ENCODE peak calls at places on chromosomes 6 and 20, in seven cellular contexts. One of them, this sample, is unnamed.

GRCh38 chr20:48463916-48464315 is 363.9 kb downstream of the PREX1 start:
- DNase-seq in CD4-positive, CD25-positive, alpha-beta regulatory T cell: no peak
- DNase-seq in OCI-LY7: no peak
- DNase-seq in PC-3: peak
- DNase-seq in Peyer's patch: no peak
- DNase-seq in mesenchymal stem cell: peak
- DNase-seq in tibial nerve: no peak
- DNase-seq in this sample: no peak

GRCh38 chr6:19921821-19922220 is 84.7 kb downstream of the ID4 start:
- DNase-seq in CD4-positive, CD25-positive, alpha-beta regulatory T cell: no peak
- DNase-seq in OCI-LY7: no peak
- DNase-seq in PC-3: no peak
- DNase-seq in Peyer's patch: no peak
- DNase-seq in mesenchymal stem cell: no peak
- DNase-seq in tibial nerve: no peak
- DNase-seq in this sample: no peak

GRCh38 chr20:56817780-56818675 is 188.9 kb downstream of the TFAP2C start:
- DNase-seq in CD4-positive, CD25-positive, alpha-beta regulatory T cell: no peak
- DNase-seq in OCI-LY7: no peak
- DNase-seq in PC-3: no peak
- DNase-seq in Peyer's patch: no peak
- DNase-seq in mesenchymal stem cell: no peak
- DNase-seq in tibial nerve: no peak
- DNase-seq in this sample: no peak

GRCh38 chr6:7594579-7595125 is 4.7 kb downstream of the SNRNP48 start:
- DNase-seq in CD4-positive, CD25-positive, alpha-beta regulatory T cell: no peak
- DNase-seq in OCI-LY7: no peak
- DNase-seq in PC-3: no peak
- DNase-seq in Peyer's patch: no peak
- DNase-seq in mesenchymal stem cell: no peak
- DNase-seq in tibial nerve: no peak
- DNase-seq in this sample: no peak

GRCh38 chr20:2799688-2800589 is 488 bp downstream of the CPXM1 start:
- DNase-seq in CD4-positive, CD25-positive, alpha-beta regulatory T cell: no peak
- DNase-seq in OCI-LY7: no peak
- DNase-seq in PC-3: no peak
- DNase-seq in Peyer's patch: no peak
- DNase-seq in mesenchymal stem cell: peak
- DNase-seq in tibial nerve: no peak
- DNase-seq in this sample: no peak

GRCh38 chr20:57716202-57716601 is 6.4 kb upstream of the PMEPA1 start:
- DNase-seq in CD4-positive, CD25-positive, alpha-beta regulatory T cell: no peak
- DNase-seq in OCI-LY7: no peak
- DNase-seq in PC-3: peak
- DNase-seq in Peyer's patch: no peak
- DNase-seq in mesenchymal stem cell: peak
- DNase-seq in tibial nerve: no peak
- DNase-seq in this sample: no peak

GRCh38 chr6:142357879-142358278 is 56.1 kb downstream of the ADGRG6 start:
- DNase-seq in CD4-positive, CD25-positive, alpha-beta regulatory T cell: no peak
- DNase-seq in OCI-LY7: no peak
- DNase-seq in PC-3: no peak
- DNase-seq in Peyer's patch: no peak
- DNase-seq in mesenchymal stem cell: peak
- DNase-seq in tibial nerve: no peak
- DNase-seq in this sample: no peak

GRCh38 chr20:41245086-41245707 is 72.3 kb downstream of the ZHX3 start:
- DNase-seq in CD4-positive, CD25-positive, alpha-beta regulatory T cell: no peak
- DNase-seq in OCI-LY7: no peak
- DNase-seq in PC-3: no peak
- DNase-seq in Peyer's patch: no peak
- DNase-seq in mesenchymal stem cell: peak
- DNase-seq in tibial nerve: no peak
- DNase-seq in this sample: no peak

GRCh38 chr6:95572098-95572497 is 5.2 kb upstream of the MANEA start:
- DNase-seq in CD4-positive, CD25-positive, alpha-beta regulatory T cell: no peak
- DNase-seq in OCI-LY7: no peak
- DNase-seq in PC-3: peak
- DNase-seq in Peyer's patch: no peak
- DNase-seq in mesenchymal stem cell: no peak
- DNase-seq in tibial nerve: no peak
- DNase-seq in this sample: no peak

GRCh38 chr6:114121913-114122662 is 151.1 kb upstream of the HDAC2 start:
- DNase-seq in CD4-positive, CD25-positive, alpha-beta regulatory T cell: no peak
- DNase-seq in OCI-LY7: no peak
- DNase-seq in PC-3: no peak
- DNase-seq in Peyer's patch: no peak
- DNase-seq in mesenchymal stem cell: no peak
- DNase-seq in tibial nerve: no peak
- DNase-seq in this sample: no peak

GRCh38 chr6:144216668-144217218 is 66.4 kb downstream of the STX11 start:
- DNase-seq in CD4-positive, CD25-positive, alpha-beta regulatory T cell: no peak
- DNase-seq in OCI-LY7: peak
- DNase-seq in PC-3: no peak
- DNase-seq in Peyer's patch: no peak
- DNase-seq in mesenchymal stem cell: no peak
- DNase-seq in tibial nerve: no peak
- DNase-seq in this sample: no peak

GRCh38 chr6:34600101-34600500 is 44.0 kb upstream of the SPDEF start:
- DNase-seq in CD4-positive, CD25-positive, alpha-beta regulatory T cell: no peak
- DNase-seq in OCI-LY7: no peak
- DNase-seq in PC-3: no peak
- DNase-seq in Peyer's patch: no peak
- DNase-seq in mesenchymal stem cell: no peak
- DNase-seq in tibial nerve: no peak
- DNase-seq in this sample: no peak

GRCh38 chr20:14612389-14612788 is 275.0 kb upstream of the FLRT3 start:
- DNase-seq in CD4-positive, CD25-positive, alpha-beta regulatory T cell: no peak
- DNase-seq in OCI-LY7: no peak
- DNase-seq in PC-3: no peak
- DNase-seq in Peyer's patch: no peak
- DNase-seq in mesenchymal stem cell: peak
- DNase-seq in tibial nerve: no peak
- DNase-seq in this sample: no peak

GRCh38 chr20:62689861-62690644 is 18.6 kb upstream of the NTSR1 start:
- DNase-seq in CD4-positive, CD25-positive, alpha-beta regulatory T cell: no peak
- DNase-seq in OCI-LY7: no peak
- DNase-seq in PC-3: no peak
- DNase-seq in Peyer's patch: no peak
- DNase-seq in mesenchymal stem cell: no peak
- DNase-seq in tibial nerve: no peak
- DNase-seq in this sample: no peak

GRCh38 chr6:85675030-85675819 is 32.5 kb upstream of the SYNCRIP start:
- DNase-seq in CD4-positive, CD25-positive, alpha-beta regulatory T cell: no peak
- DNase-seq in OCI-LY7: peak
- DNase-seq in PC-3: peak
- DNase-seq in Peyer's patch: peak
- DNase-seq in mesenchymal stem cell: peak
- DNase-seq in tibial nerve: no peak
- DNase-seq in this sample: no peak

GRCh38 chr20:21125849-21126840 is at the start of gene KIZ:
- DNase-seq in CD4-positive, CD25-positive, alpha-beta regulatory T cell: peak
- DNase-seq in OCI-LY7: peak
- DNase-seq in PC-3: peak
- DNase-seq in Peyer's patch: peak
- DNase-seq in mesenchymal stem cell: peak
- DNase-seq in tibial nerve: peak
- DNase-seq in this sample: peak

GRCh38 chr20:15708984-15709598 is 864.2 kb downstream of the KIF16B start:
- DNase-seq in CD4-positive, CD25-positive, alpha-beta regulatory T cell: no peak
- DNase-seq in OCI-LY7: peak
- DNase-seq in PC-3: peak
- DNase-seq in Peyer's patch: peak
- DNase-seq in mesenchymal stem cell: peak
- DNase-seq in tibial nerve: no peak
- DNase-seq in this sample: no peak

GRCh38 chr6:112770341-112770740 is 423.2 kb downstream of the RFPL4B start:
- DNase-seq in CD4-positive, CD25-positive, alpha-beta regulatory T cell: no peak
- DNase-seq in OCI-LY7: no peak
- DNase-seq in PC-3: no peak
- DNase-seq in Peyer's patch: no peak
- DNase-seq in mesenchymal stem cell: no peak
- DNase-seq in tibial nerve: no peak
- DNase-seq in this sample: no peak

GRCh38 chr6:7242835-7243187 is 70.2 kb downstream of the SSR1 start:
- DNase-seq in CD4-positive, CD25-positive, alpha-beta regulatory T cell: no peak
- DNase-seq in OCI-LY7: no peak
- DNase-seq in PC-3: no peak
- DNase-seq in Peyer's patch: no peak
- DNase-seq in mesenchymal stem cell: no peak
- DNase-seq in tibial nerve: no peak
- DNase-seq in this sample: no peak

GRCh38 chr20:50561379-50562078 is 51.3 kb downstream of the PTPN1 start:
- DNase-seq in CD4-positive, CD25-positive, alpha-beta regulatory T cell: no peak
- DNase-seq in OCI-LY7: no peak
- DNase-seq in PC-3: peak
- DNase-seq in Peyer's patch: no peak
- DNase-seq in mesenchymal stem cell: peak
- DNase-seq in tibial nerve: no peak
- DNase-seq in this sample: no peak

GRCh38 chr20:50559856-50560623 is 49.9 kb downstream of the PTPN1 start:
- DNase-seq in CD4-positive, CD25-positive, alpha-beta regulatory T cell: no peak
- DNase-seq in OCI-LY7: no peak
- DNase-seq in PC-3: no peak
- DNase-seq in Peyer's patch: no peak
- DNase-seq in mesenchymal stem cell: no peak
- DNase-seq in tibial nerve: no peak
- DNase-seq in this sample: no peak

GRCh38 chr20:50562262-50562701 is 52.1 kb downstream of the PTPN1 start:
- DNase-seq in CD4-positive, CD25-positive, alpha-beta regulatory T cell: no peak
- DNase-seq in OCI-LY7: no peak
- DNase-seq in PC-3: no peak
- DNase-seq in Peyer's patch: no peak
- DNase-seq in mesenchymal stem cell: no peak
- DNase-seq in tibial nerve: no peak
- DNase-seq in this sample: peak

GRCh38 chr20:50559149-50559548 is 49.0 kb downstream of the PTPN1 start:
- DNase-seq in CD4-positive, CD25-positive, alpha-beta regulatory T cell: no peak
- DNase-seq in OCI-LY7: no peak
- DNase-seq in PC-3: no peak
- DNase-seq in Peyer's patch: no peak
- DNase-seq in mesenchymal stem cell: no peak
- DNase-seq in tibial nerve: no peak
- DNase-seq in this sample: no peak

DNA sequence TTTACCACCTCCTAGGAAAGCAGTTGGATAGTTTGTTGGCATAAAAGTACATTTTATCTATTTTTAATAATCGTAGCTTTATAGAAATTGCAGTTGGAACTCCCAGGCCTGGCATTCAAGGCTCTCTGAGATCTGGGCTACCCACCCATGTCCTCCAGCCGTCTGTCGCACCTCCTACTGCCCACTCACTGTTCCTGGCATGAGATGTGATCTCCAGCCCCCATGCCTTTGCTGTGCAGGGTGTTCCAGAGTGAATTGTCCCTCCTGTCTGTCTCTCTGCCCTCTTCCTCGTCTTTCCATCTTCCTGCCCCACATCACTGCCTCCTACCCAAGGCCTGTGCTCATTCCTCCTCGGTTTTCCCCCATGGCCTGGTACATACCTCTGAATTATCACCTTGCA is 50.7 kb downstream of the PTPN1 start:
- DNase-seq in CD4-positive, CD25-positive, alpha-beta regulatory T cell: no peak
- DNase-seq in OCI-LY7: no peak
- DNase-seq in PC-3: no peak
- DNase-seq in Peyer's patch: no peak
- DNase-seq in mesenchymal stem cell: no peak
- DNase-seq in tibial nerve: no peak
- DNase-seq in this sample: no peak
- H3K4me3 ChIP-seq in CD4-positive, CD25-positive, alpha-beta regulatory T cell: peak
- H3K4me3 ChIP-seq in OCI-LY7: no peak
- H3K4me3 ChIP-seq in PC-3: peak
- H3K4me3 ChIP-seq in Peyer's patch: no peak
- H3K4me3 ChIP-seq in mesenchymal stem cell: no peak
- H3K4me3 ChIP-seq in tibial nerve: no peak
- H3K4me3 ChIP-seq in this sample: no peak

DNA sequence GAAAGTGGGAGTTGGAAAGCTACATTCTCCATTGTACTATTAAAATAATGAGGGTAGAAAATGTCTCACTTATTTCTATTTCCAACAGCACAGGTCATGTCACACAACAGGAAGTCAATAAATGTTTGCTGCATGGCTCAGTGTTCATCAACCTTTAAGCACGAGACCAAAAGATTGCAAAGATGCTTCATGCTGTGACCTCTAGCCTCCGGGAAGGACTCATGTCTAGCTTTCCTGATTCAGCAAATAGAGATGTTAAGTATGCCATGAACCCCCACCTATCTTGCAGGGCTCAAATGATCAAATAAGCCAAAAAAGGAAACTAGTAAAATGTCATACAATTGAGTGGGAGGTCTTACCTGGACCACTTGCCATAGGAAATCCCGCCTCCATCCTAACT is 57.3 kb downstream of the NCOA6 start:
- DNase-seq in CD4-positive, CD25-positive, alpha-beta regulatory T cell: no peak
- DNase-seq in OCI-LY7: no peak
- DNase-seq in PC-3: peak
- DNase-seq in Peyer's patch: no peak
- DNase-seq in mesenchymal stem cell: peak
- DNase-seq in tibial nerve: no peak
- DNase-seq in this sample: no peak
- H3K27ac ChIP-seq in CD4-positive, CD25-positive, alpha-beta regulatory T cell: no peak
- H3K27ac ChIP-seq in OCI-LY7: no peak
- H3K27ac ChIP-seq in PC-3: no peak
- H3K27ac ChIP-seq in Peyer's patch: no peak
- H3K27ac ChIP-seq in mesenchymal stem cell: peak
- H3K27ac ChIP-seq in tibial nerve: no peak
- H3K27ac ChIP-seq in this sample: no peak

GRCh38 chr20:58841539-58842264 is 9.0 kb downstream of the GNAS-AS1 start:
- DNase-seq in CD4-positive, CD25-positive, alpha-beta regulatory T cell: no peak
- DNase-seq in OCI-LY7: no peak
- DNase-seq in PC-3: no peak
- DNase-seq in Peyer's patch: no peak
- DNase-seq in mesenchymal stem cell: no peak
- DNase-seq in tibial nerve: no peak
- DNase-seq in this sample: no peak
- H3K4me3 ChIP-seq in CD4-positive, CD25-positive, alpha-beta regulatory T cell: no peak
- H3K4me3 ChIP-seq in OCI-LY7: no peak
- H3K4me3 ChIP-seq in PC-3: no peak
- H3K4me3 ChIP-seq in Peyer's patch: no peak
- H3K4me3 ChIP-seq in mesenchymal stem cell: no peak
- H3K4me3 ChIP-seq in tibial nerve: no peak
- H3K4me3 ChIP-seq in this sample: no peak

DNA sequence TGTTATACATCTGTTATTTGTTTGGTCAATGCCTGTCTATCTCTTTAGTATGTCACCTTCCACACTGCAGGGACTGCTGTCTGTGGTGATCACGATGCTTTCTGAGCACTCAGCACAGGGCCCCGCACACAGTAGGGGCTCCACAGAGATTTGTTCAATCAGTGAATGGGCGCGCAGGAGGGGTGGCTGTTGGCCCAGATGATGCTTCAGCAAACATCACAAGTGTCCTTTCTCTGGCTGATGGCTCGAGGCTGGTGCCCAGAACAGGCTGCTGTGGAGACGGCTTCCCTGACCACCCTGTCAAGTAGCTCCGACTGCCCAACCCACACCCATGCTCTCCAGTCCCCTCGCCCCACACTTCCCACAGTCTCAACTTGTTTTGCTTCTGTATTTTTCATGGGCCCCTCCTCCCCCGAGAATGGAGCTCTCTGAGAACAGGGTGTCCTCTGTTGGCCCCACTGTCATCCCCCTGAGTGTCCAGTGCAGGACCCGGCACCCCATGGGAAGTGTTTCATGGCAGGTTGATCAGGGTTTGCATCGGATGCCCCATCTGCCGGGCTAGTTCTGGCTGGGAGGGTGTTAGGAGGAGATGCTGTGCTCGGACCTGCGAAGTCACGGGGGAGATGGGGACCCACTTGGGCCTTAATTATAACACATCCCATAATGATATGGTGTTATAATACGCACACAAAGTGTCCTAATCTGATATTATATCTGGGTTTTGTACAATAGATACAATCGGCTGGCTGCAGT is 32.1 kb downstream of the CEBPB start:
- DNase-seq in CD4-positive, CD25-positive, alpha-beta regulatory T cell: no peak
- DNase-seq in OCI-LY7: no peak
- DNase-seq in PC-3: no peak
- DNase-seq in Peyer's patch: no peak
- DNase-seq in mesenchymal stem cell: no peak
- DNase-seq in tibial nerve: no peak
- DNase-seq in this sample: no peak
- H3K27ac ChIP-seq in CD4-positive, CD25-positive, alpha-beta regulatory T cell: no peak
- H3K27ac ChIP-seq in OCI-LY7: no peak
- H3K27ac ChIP-seq in PC-3: no peak
- H3K27ac ChIP-seq in Peyer's patch: no peak
- H3K27ac ChIP-seq in mesenchymal stem cell: no peak
- H3K27ac ChIP-seq in tibial nerve: peak
- H3K27ac ChIP-seq in this sample: no peak